ENCODE peak calls at places on chromosomes 7 and 10, in seven cellular contexts. One of them, this sample, is unnamed.

GRCh38 chr10:127881262-127881661 is 11.5 kb downstream of the CLRN3 start:
- DNase-seq in immature natural killer cell: no peak
- DNase-seq in GDM1: no peak
- DNase-seq in sciatic nerve: no peak
- DNase-seq in KBM-7: no peak
- DNase-seq in transverse colon: peak
- DNase-seq in Kasumi-1: no peak
- DNase-seq in this sample: no peak

GRCh38 chr7:69062020-69062760 is 536.1 kb upstream of the AUTS2 start:
- DNase-seq in KBM-7: no peak
- DNase-seq in transverse colon: no peak
- DNase-seq in immature natural killer cell: no peak
- DNase-seq in GDM1: no peak
- DNase-seq in Kasumi-1: no peak
- DNase-seq in sciatic nerve: no peak
- DNase-seq in this sample: no peak

GRCh38 chr7:25894002-25894901 is 257.7 kb upstream of the NFE2L3 start:
- DNase-seq in KBM-7: peak
- DNase-seq in GDM1: no peak
- DNase-seq in sciatic nerve: no peak
- DNase-seq in immature natural killer cell: peak
- DNase-seq in Kasumi-1: peak
- DNase-seq in transverse colon: peak
- DNase-seq in this sample: no peak

GRCh38 chr7:8982338-8982994 is 549.1 kb downstream of the NXPH1 start:
- DNase-seq in immature natural killer cell: no peak
- DNase-seq in GDM1: no peak
- DNase-seq in Kasumi-1: no peak
- DNase-seq in transverse colon: no peak
- DNase-seq in KBM-7: no peak
- DNase-seq in sciatic nerve: no peak
- DNase-seq in this sample: no peak

GRCh38 chr10:120184547-120185337 is 272.3 kb upstream of the PLPP4 start:
- DNase-seq in KBM-7: no peak
- DNase-seq in GDM1: no peak
- DNase-seq in Kasumi-1: no peak
- DNase-seq in immature natural killer cell: no peak
- DNase-seq in sciatic nerve: no peak
- DNase-seq in transverse colon: no peak
- DNase-seq in this sample: no peak

GRCh38 chr10:113454341-113455061 is 98.4 kb upstream of the HABP2 start:
- DNase-seq in GDM1: peak
- DNase-seq in Kasumi-1: peak
- DNase-seq in sciatic nerve: peak
- DNase-seq in transverse colon: peak
- DNase-seq in immature natural killer cell: no peak
- DNase-seq in KBM-7: peak
- DNase-seq in this sample: peak

GRCh38 chr7:123352957-123353356 is 153.2 kb upstream of the SLC13A1 start:
- DNase-seq in transverse colon: no peak
- DNase-seq in immature natural killer cell: no peak
- DNase-seq in KBM-7: no peak
- DNase-seq in sciatic nerve: no peak
- DNase-seq in Kasumi-1: no peak
- DNase-seq in GDM1: no peak
- DNase-seq in this sample: no peak

GRCh38 chr7:24319209-24319608 is 35.2 kb downstream of the NPY start:
- DNase-seq in immature natural killer cell: no peak
- DNase-seq in GDM1: no peak
- DNase-seq in sciatic nerve: no peak
- DNase-seq in transverse colon: no peak
- DNase-seq in KBM-7: no peak
- DNase-seq in Kasumi-1: no peak
- DNase-seq in this sample: no peak

GRCh38 chr7:15084368-15084767 is 181.8 kb upstream of the DGKB start:
- DNase-seq in immature natural killer cell: no peak
- DNase-seq in sciatic nerve: no peak
- DNase-seq in GDM1: no peak
- DNase-seq in Kasumi-1: no peak
- DNase-seq in transverse colon: no peak
- DNase-seq in KBM-7: no peak
- DNase-seq in this sample: no peak

GRCh38 chr10:46236941-46237681 is 49.7 kb upstream of the ANTXRL start:
- DNase-seq in Kasumi-1: no peak
- DNase-seq in sciatic nerve: no peak
- DNase-seq in GDM1: no peak
- DNase-seq in immature natural killer cell: no peak
- DNase-seq in transverse colon: no peak
- DNase-seq in KBM-7: no peak
- DNase-seq in this sample: no peak

GRCh38 chr7:150412016-150412415 is 32.9 kb downstream of the ZNF775 start:
- DNase-seq in sciatic nerve: peak
- DNase-seq in transverse colon: no peak
- DNase-seq in KBM-7: no peak
- DNase-seq in GDM1: no peak
- DNase-seq in Kasumi-1: no peak
- DNase-seq in immature natural killer cell: no peak
- DNase-seq in this sample: no peak

GRCh38 chr7:1843921-1844335 is 173.9 kb downstream of the ELFN1 start:
- DNase-seq in KBM-7: no peak
- DNase-seq in immature natural killer cell: no peak
- DNase-seq in sciatic nerve: peak
- DNase-seq in transverse colon: peak
- DNase-seq in Kasumi-1: no peak
- DNase-seq in GDM1: no peak
- DNase-seq in this sample: peak

GRCh38 chr7:152527610-152528032 is 91.8 kb upstream of the KMT2C start:
- DNase-seq in immature natural killer cell: no peak
- DNase-seq in transverse colon: no peak
- DNase-seq in Kasumi-1: no peak
- DNase-seq in KBM-7: no peak
- DNase-seq in GDM1: no peak
- DNase-seq in sciatic nerve: no peak
- DNase-seq in this sample: no peak

GRCh38 chr10:22784668-22785067 is 70.3 kb upstream of the PIP4K2A start:
- DNase-seq in GDM1: no peak
- DNase-seq in sciatic nerve: no peak
- DNase-seq in KBM-7: no peak
- DNase-seq in Kasumi-1: no peak
- DNase-seq in immature natural killer cell: no peak
- DNase-seq in transverse colon: no peak
- DNase-seq in this sample: no peak

GRCh38 chr10:80443531-80443974 is 10.6 kb upstream of the TSPAN14 start:
- DNase-seq in transverse colon: peak
- DNase-seq in Kasumi-1: peak
- DNase-seq in sciatic nerve: no peak
- DNase-seq in immature natural killer cell: no peak
- DNase-seq in KBM-7: no peak
- DNase-seq in GDM1: peak
- DNase-seq in this sample: no peak

GRCh38 chr7:158278745-158279320 is 308.8 kb downstream of the PTPRN2 start:
- DNase-seq in immature natural killer cell: no peak
- DNase-seq in Kasumi-1: no peak
- DNase-seq in KBM-7: no peak
- DNase-seq in transverse colon: no peak
- DNase-seq in sciatic nerve: no peak
- DNase-seq in GDM1: no peak
- DNase-seq in this sample: no peak

GRCh38 chr10:86520871-86521619 is 547 bp downstream of the WAPL start:
- DNase-seq in Kasumi-1: peak
- DNase-seq in GDM1: no peak
- DNase-seq in transverse colon: peak
- DNase-seq in sciatic nerve: peak
- DNase-seq in immature natural killer cell: peak
- DNase-seq in KBM-7: no peak
- DNase-seq in this sample: peak

GRCh38 chr10:58898854-58899573 is 277.4 kb upstream of the PHYHIPL start:
- DNase-seq in transverse colon: no peak
- DNase-seq in immature natural killer cell: no peak
- DNase-seq in Kasumi-1: no peak
- DNase-seq in sciatic nerve: no peak
- DNase-seq in GDM1: no peak
- DNase-seq in KBM-7: no peak
- DNase-seq in this sample: no peak

GRCh38 chr7:111413796-111414195 is 148.5 kb downstream of the IMMP2L start:
- DNase-seq in transverse colon: no peak
- DNase-seq in Kasumi-1: no peak
- DNase-seq in immature natural killer cell: no peak
- DNase-seq in KBM-7: no peak
- DNase-seq in sciatic nerve: no peak
- DNase-seq in GDM1: no peak
- DNase-seq in this sample: no peak

GRCh38 chr7:155998766-155999630 is 186.7 kb upstream of the SHH start:
- DNase-seq in transverse colon: no peak
- DNase-seq in Kasumi-1: no peak
- DNase-seq in sciatic nerve: no peak
- DNase-seq in GDM1: no peak
- DNase-seq in KBM-7: no peak
- DNase-seq in immature natural killer cell: no peak
- DNase-seq in this sample: no peak

This sample was measured in sigmoid colon.